ENCODE peak calls at places on chromosome 16, in eight cellular contexts. One of them, this sample, is unnamed.

GRCh38 chr16:48330133-48330846 is 54.9 kb downstream of the SIAH1 start:
- DNase-seq in M059J: no peak
- DNase-seq in T-helper 17 cell: no peak
- DNase-seq in stimulated activated CD4-positive, alpha-beta T cell treated with anti-CD3 and anti-CD28 coated beads, Interleukin-1b, Interleukin-23, amount 100 ng/mL, for 4 hours: no peak
- DNase-seq in stimulated activated CD8-positive, alpha-beta memory T cell treated with anti-CD3 and anti-CD28 coated beads, Interleukin-2, amount 100 ng/mL, for 1 hour: no peak
- DNase-seq in NCI-H460: no peak
- DNase-seq in cardiac fibroblast: peak
- DNase-seq in posterior cingulate gyrus: no peak
- DNase-seq in this sample: no peak

GRCh38 chr16:6827931-6828330 is 504.7 kb upstream of the RBFOX1 start:
- DNase-seq in M059J: no peak
- DNase-seq in T-helper 17 cell: no peak
- DNase-seq in stimulated activated CD4-positive, alpha-beta T cell treated with anti-CD3 and anti-CD28 coated beads, Interleukin-1b, Interleukin-23, amount 100 ng/mL, for 4 hours: no peak
- DNase-seq in stimulated activated CD8-positive, alpha-beta memory T cell treated with anti-CD3 and anti-CD28 coated beads, Interleukin-2, amount 100 ng/mL, for 1 hour: no peak
- DNase-seq in NCI-H460: no peak
- DNase-seq in cardiac fibroblast: no peak
- DNase-seq in posterior cingulate gyrus: no peak
- DNase-seq in this sample: no peak

GRCh38 chr16:82055117-82055516 is 20.1 kb downstream of the HSD17B2 start:
- DNase-seq in M059J: no peak
- DNase-seq in T-helper 17 cell: no peak
- DNase-seq in stimulated activated CD4-positive, alpha-beta T cell treated with anti-CD3 and anti-CD28 coated beads, Interleukin-1b, Interleukin-23, amount 100 ng/mL, for 4 hours: no peak
- DNase-seq in stimulated activated CD8-positive, alpha-beta memory T cell treated with anti-CD3 and anti-CD28 coated beads, Interleukin-2, amount 100 ng/mL, for 1 hour: no peak
- DNase-seq in NCI-H460: no peak
- DNase-seq in cardiac fibroblast: no peak
- DNase-seq in posterior cingulate gyrus: no peak
- DNase-seq in this sample: no peak

GRCh38 chr16:79451196-79451816 is 149.2 kb downstream of the MAF start:
- DNase-seq in M059J: no peak
- DNase-seq in T-helper 17 cell: no peak
- DNase-seq in stimulated activated CD4-positive, alpha-beta T cell treated with anti-CD3 and anti-CD28 coated beads, Interleukin-1b, Interleukin-23, amount 100 ng/mL, for 4 hours: no peak
- DNase-seq in stimulated activated CD8-positive, alpha-beta memory T cell treated with anti-CD3 and anti-CD28 coated beads, Interleukin-2, amount 100 ng/mL, for 1 hour: no peak
- DNase-seq in NCI-H460: no peak
- DNase-seq in cardiac fibroblast: no peak
- DNase-seq in posterior cingulate gyrus: no peak
- DNase-seq in this sample: no peak

GRCh38 chr16:31143036-31143888 is 6.6 kb downstream of the PRSS36 start:
- DNase-seq in M059J: no peak
- DNase-seq in T-helper 17 cell: no peak
- DNase-seq in stimulated activated CD4-positive, alpha-beta T cell treated with anti-CD3 and anti-CD28 coated beads, Interleukin-1b, Interleukin-23, amount 100 ng/mL, for 4 hours: no peak
- DNase-seq in stimulated activated CD8-positive, alpha-beta memory T cell treated with anti-CD3 and anti-CD28 coated beads, Interleukin-2, amount 100 ng/mL, for 1 hour: no peak
- DNase-seq in NCI-H460: no peak
- DNase-seq in cardiac fibroblast: no peak
- DNase-seq in posterior cingulate gyrus: no peak
- DNase-seq in this sample: no peak

GRCh38 chr16:14310519-14310991 is 239.4 kb downstream of the MRTFB start:
- DNase-seq in M059J: no peak
- DNase-seq in T-helper 17 cell: no peak
- DNase-seq in stimulated activated CD4-positive, alpha-beta T cell treated with anti-CD3 and anti-CD28 coated beads, Interleukin-1b, Interleukin-23, amount 100 ng/mL, for 4 hours: no peak
- DNase-seq in stimulated activated CD8-positive, alpha-beta memory T cell treated with anti-CD3 and anti-CD28 coated beads, Interleukin-2, amount 100 ng/mL, for 1 hour: no peak
- DNase-seq in NCI-H460: no peak
- DNase-seq in cardiac fibroblast: peak
- DNase-seq in posterior cingulate gyrus: no peak
- DNase-seq in this sample: no peak

GRCh38 chr16:89374393-89374948 is 115.9 kb downstream of the ANKRD11 start:
- DNase-seq in M059J: no peak
- DNase-seq in T-helper 17 cell: no peak
- DNase-seq in stimulated activated CD4-positive, alpha-beta T cell treated with anti-CD3 and anti-CD28 coated beads, Interleukin-1b, Interleukin-23, amount 100 ng/mL, for 4 hours: no peak
- DNase-seq in stimulated activated CD8-positive, alpha-beta memory T cell treated with anti-CD3 and anti-CD28 coated beads, Interleukin-2, amount 100 ng/mL, for 1 hour: no peak
- DNase-seq in NCI-H460: no peak
- DNase-seq in cardiac fibroblast: peak
- DNase-seq in posterior cingulate gyrus: peak
- DNase-seq in this sample: no peak

GRCh38 chr16:1773703-1774455 is 945 bp upstream of the MRPS34 start:
- DNase-seq in M059J: peak
- DNase-seq in T-helper 17 cell: no peak
- DNase-seq in stimulated activated CD4-positive, alpha-beta T cell treated with anti-CD3 and anti-CD28 coated beads, Interleukin-1b, Interleukin-23, amount 100 ng/mL, for 4 hours: no peak
- DNase-seq in stimulated activated CD8-positive, alpha-beta memory T cell treated with anti-CD3 and anti-CD28 coated beads, Interleukin-2, amount 100 ng/mL, for 1 hour: no peak
- DNase-seq in NCI-H460: no peak
- DNase-seq in cardiac fibroblast: peak
- DNase-seq in posterior cingulate gyrus: no peak
- DNase-seq in this sample: peak

GRCh38 chr16:86384263-86384649 is 126.1 kb upstream of the FOXF1 start:
- DNase-seq in M059J: no peak
- DNase-seq in T-helper 17 cell: no peak
- DNase-seq in stimulated activated CD4-positive, alpha-beta T cell treated with anti-CD3 and anti-CD28 coated beads, Interleukin-1b, Interleukin-23, amount 100 ng/mL, for 4 hours: no peak
- DNase-seq in stimulated activated CD8-positive, alpha-beta memory T cell treated with anti-CD3 and anti-CD28 coated beads, Interleukin-2, amount 100 ng/mL, for 1 hour: no peak
- DNase-seq in NCI-H460: peak
- DNase-seq in cardiac fibroblast: no peak
- DNase-seq in posterior cingulate gyrus: no peak
- DNase-seq in this sample: no peak